ENCODE peak calls at places on chromosomes 12 and 14, in six cellular contexts. X is psoas muscle, J is sigmoid colon, B is adrenal gland, L is esophagus muscularis mucosa, P is dorsolateral prefrontal cortex. F is an unnamed sample.
A peak's percentile ranks its signal among the peaks of the same experiment; 100 is the strongest.

GRCh38 chr12:123163227-123163626 is 12.3 kb upstream of the PITPNM2 start:
- DNase-seq in X (no peak), J (no peak), B (no peak), L (no peak), P (no peak), F (no peak)

GRCh38 chr12:96395236-96395635 is 5.0 kb downstream of the CDK17 start:
- DNase-seq in X (no peak), J (no peak), B (no peak), L (no peak), P (no peak), F (no peak)

GRCh38 chr14:55152052-55152753 is 23.2 kb downstream of the LGALS3 start:
- DNase-seq in X (no peak), J (no peak), B (no peak), L (no peak), P (no peak), F (no peak)

GRCh38 chr14:66717571-66718140 is 209.7 kb downstream of the GPHN start:
- DNase-seq in X (no peak), J (no peak), B (no peak), L (no peak), P (no peak), F (no peak)

GRCh38 chr12:7498832-7499231 is 4.7 kb downstream of the CD163 start:
- DNase-seq in X (no peak), J (no peak), B (no peak), L (no peak), P (no peak), F (no peak)

GRCh38 chr14:24436355-24437019 is 6.1 kb downstream of the SDR39U1 start:
- DNase-seq in X (no peak), J (peak; percentile 67), B (peak; percentile 58), L (peak; percentile 93), P (peak; percentile 49), F (no peak)

GRCh38 chr14:69574266-69574953 is at the start of gene CCDC177:
- DNase-seq in X (peak; percentile 53), J (no peak), B (peak; percentile 62), L (no peak), P (peak; percentile 86), F (no peak)

GRCh38 chr12:18824287-18824686 is 86.4 kb downstream of the CAPZA3 start:
- DNase-seq in X (no peak), J (no peak), B (no peak), L (no peak), P (no peak), F (no peak)

GRCh38 chr14:79278286-79278797 is 933.0 kb downstream of the DIO2 start:
- DNase-seq in X (no peak), J (peak; percentile 63), B (peak; percentile 6), L (no peak), P (peak; percentile 92), F (no peak)

GRCh38 chr12:29552324-29552927 is 54.9 kb upstream of the OVCH1 start:
- DNase-seq in X (peak; percentile 58), J (peak; percentile 74), B (peak; percentile 56), L (no peak), P (peak; percentile 15), F (peak; percentile 51)

GRCh38 chr12:20213851-20214250 is 154.5 kb upstream of the PDE3A start:
- DNase-seq in X (no peak), J (no peak), B (no peak), L (no peak), P (no peak), F (no peak)

GRCh38 chr12:121964813-121965643 is 46.6 kb downstream of the CFAP251 start:
- DNase-seq in X (no peak), J (no peak), B (peak; percentile 54), L (no peak), P (no peak), F (no peak)

GRCh38 chr14:68816183-68816942 is 23.5 kb upstream of the ZFP36L1 start:
- DNase-seq in X (peak; percentile 91), J (peak; percentile 96), B (peak; percentile 90), L (no peak), P (peak; percentile 87), F (peak; percentile 81)

GRCh38 chr12:103799504-103800251 is 41.4 kb downstream of the NT5DC3 start:
- DNase-seq in X (peak; percentile 28), J (peak; percentile 58), B (peak; percentile 56), L (no peak), P (no peak), F (peak; percentile 70)

GRCh38 chr12:93127582-93128331 is 198.7 kb upstream of the EEA1 start:
- DNase-seq in X (peak; percentile 41), J (peak; percentile 91), B (peak; percentile 47), L (peak; percentile 94), P (no peak), F (peak; percentile 44)

GRCh38 chr12:5176058-5176457 is 132.4 kb downstream of the KCNA5 start:
- DNase-seq in X (no peak), J (no peak), B (no peak), L (no peak), P (no peak), F (no peak)

GRCh38 chr12:38386238-38386985 is 69.8 kb downstream of the ALG10B start:
- DNase-seq in X (no peak), J (no peak), B (no peak), L (no peak), P (no peak), F (no peak)

GRCh38 chr14:103155013-103155412 is 31.8 kb downstream of the TNFAIP2 start:
- DNase-seq in X (peak; percentile 86), J (peak; percentile 90), B (peak; percentile 97), L (no peak), P (no peak), F (peak; percentile 89)

GRCh38 chr14:63174760-63175191 is 29.5 kb upstream of the RHOJ start:
- DNase-seq in X (no peak), J (no peak), B (no peak), L (no peak), P (peak; percentile 9), F (no peak)

GRCh38 chr12:84698576-84699333 is 213.8 kb downstream of the SLC6A15 start:
- DNase-seq in X (no peak), J (no peak), B (no peak), L (no peak), P (no peak), F (no peak)

GRCh38 chr12:123843912-123844748 is 82.0 kb downstream of the DNAH10 start:
- DNase-seq in X (no peak), J (no peak), B (no peak), L (no peak), P (no peak), F (no peak)

GRCh38 chr14:23562822-23563472 is 4.6 kb downstream of the AP1G2 start:
- DNase-seq in X (no peak), J (peak; percentile 74), B (peak; percentile 64), L (no peak), P (peak; percentile 75), F (no peak)

GRCh38 chr14:20400965-20401593 is 12.2 kb downstream of the TEP1 start:
- DNase-seq in X (no peak), J (no peak), B (no peak), L (no peak), P (no peak), F (no peak)

GRCh38 chr12:12977231-12977630 is 22.8 kb downstream of the HEBP1 start:
- DNase-seq in X (no peak), J (no peak), B (no peak), L (no peak), P (no peak), F (no peak)

DNA sequence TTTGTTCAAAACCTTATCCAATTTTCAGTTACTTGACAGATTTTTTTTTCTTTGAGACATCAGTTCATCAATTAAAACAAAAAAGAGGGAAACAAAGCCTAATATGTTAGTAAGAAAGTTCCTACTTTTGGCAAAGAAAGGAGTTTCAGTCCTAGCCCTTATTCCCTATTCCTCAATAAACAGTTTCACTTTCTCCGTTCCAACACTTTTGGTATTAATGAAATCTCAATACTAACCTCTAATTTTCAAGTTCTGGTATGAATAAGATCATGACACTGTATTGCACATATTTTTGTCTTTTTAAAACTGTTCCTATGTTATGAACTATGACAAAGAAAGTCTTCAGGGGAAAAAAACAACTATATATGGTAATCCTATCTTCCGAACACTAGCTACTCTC is 48.4 kb downstream of the RPS6KA5 start:
- DNase-seq in X (no peak), J (no peak), B (no peak), L (no peak), P (no peak), F (no peak)
- H3K27ac ChIP-seq in X (no peak overlapping the region), J (peak overlapping the region; percentile 73), B (no peak overlapping the region), L (peak overlapping the region; percentile 72), P (no peak overlapping the region), F (no peak overlapping the region)

DNA sequence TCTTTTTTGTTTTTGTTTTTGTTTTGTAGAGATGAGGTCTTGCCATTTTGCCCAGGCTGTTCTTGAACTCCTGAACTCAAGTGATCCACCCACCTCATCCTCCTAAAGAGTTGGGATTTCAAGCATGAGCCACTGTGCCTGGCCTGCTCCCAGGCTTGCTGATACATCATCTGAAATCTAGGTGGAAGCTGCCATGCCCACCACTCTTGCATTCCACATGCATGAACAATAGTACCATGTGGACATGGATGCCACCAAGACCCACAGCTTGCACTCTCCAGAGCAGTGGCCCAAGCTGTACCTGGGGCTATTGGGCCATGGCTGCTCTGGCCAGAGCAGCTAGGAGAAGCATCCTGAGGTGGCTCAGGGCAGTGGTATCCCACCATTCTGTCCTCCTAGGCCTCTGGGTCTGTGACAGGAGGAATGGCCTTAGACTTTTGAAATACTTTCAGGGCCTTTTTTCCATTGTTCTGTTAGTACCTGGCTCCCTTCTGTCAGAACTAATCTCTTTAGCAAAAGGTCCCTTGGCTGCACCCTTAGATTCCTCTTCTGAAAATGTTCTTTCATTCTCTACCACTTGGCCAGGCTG is 13.7 kb downstream of the FLVCR2 start:
- DNase-seq in X (no peak), J (peak; percentile 30), B (no peak), L (no peak), P (no peak), F (no peak)
- H3K27me3 ChIP-seq in X (no peaks in the 10 kb centered on the region), J (no peaks in the 10 kb centered on the region), B (no peaks in the 10 kb centered on the region), L (no peaks in the 10 kb centered on the region), P (no peaks in the 10 kb centered on the region), F (no peaks in the 10 kb centered on the region)

GRCh38 chr14:91418387-91419043 is 895 bp upstream of the CCDC88C start:
- DNase-seq in X (peak; percentile 66), J (no peak), B (peak; percentile 52), L (no peak), P (peak; percentile 68), F (peak; percentile 28)

GRCh38 chr14:91416744-91417133 is 881 bp downstream of the CCDC88C start:
- DNase-seq in X (no peak), J (no peak), B (no peak), L (no peak), P (no peak), F (no peak)

GRCh38 chr14:91417983-91418386 is 365 bp upstream of the CCDC88C start:
- DNase-seq in X (peak; percentile 42), J (no peak), B (no peak), L (no peak), P (no peak), F (no peak)

GRCh38 chr14:91415794-91416743 is 1.6 kb downstream of the CCDC88C start:
- DNase-seq in X (no peak), J (no peak), B (no peak), L (no peak), P (no peak), F (no peak)

GRCh38 chr14:91417134-91417982 is at the start of gene CCDC88C:
- DNase-seq in X (peak; percentile 65), J (no peak), B (peak; percentile 70), L (no peak), P (peak; percentile 14), F (no peak)
- H3K27ac ChIP-seq in X (no peak within 1 kb of the TSS), J (peak within 1 kb of the TSS; percentile 15), B (peak within 1 kb of the TSS; percentile 22), L (peak within 1 kb of the TSS; percentile 41), P (peak within 1 kb of the TSS; percentile 65), F (peak within 1 kb of the TSS; percentile 38)

DNA sequence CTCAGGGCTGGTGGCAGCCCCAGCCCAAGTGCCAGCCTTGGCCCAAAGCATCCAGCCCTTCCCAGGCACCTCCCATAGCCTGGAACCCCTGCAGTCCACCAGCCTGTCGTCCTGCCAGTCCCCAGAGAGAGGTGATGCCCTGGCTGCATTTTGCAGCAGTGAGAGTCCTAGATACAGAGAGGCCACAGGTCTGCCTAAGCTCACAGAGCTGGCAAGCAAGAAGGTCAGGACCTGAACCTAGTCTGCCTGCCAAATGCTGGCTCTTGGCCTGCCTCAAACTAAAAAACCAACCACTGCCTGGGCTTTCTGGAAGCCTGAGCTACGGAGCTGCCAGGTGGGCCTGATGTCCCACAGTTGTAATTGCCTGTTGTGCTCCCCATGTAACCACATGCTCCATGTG is 164.9 kb downstream of the PHETA1 start:
- DNase-seq in X (no peak), J (no peak), B (no peak), L (no peak), P (no peak), F (no peak)
- H3K27me3 ChIP-seq in X (no peaks in the 10 kb centered on the region), J (peaks cover 37% of the 10 kb centered on the region), B (peaks cover 26% of the 10 kb centered on the region), L (peaks cover 86% of the 10 kb centered on the region), P (no peaks in the 10 kb centered on the region), F (peaks cover 22% of the 10 kb centered on the region)